ENCODE peak calls at places on chromosomes 6 and 20, in nine cellular contexts. One of them, this sample, is unnamed.

GRCh38 chr6:32829495-32829894 is 9.0 kb downstream of the TAP2 start:
- DNase-seq in foreskin fibroblast: no peak
- DNase-seq in T-cell: no peak
- DNase-seq in brain microvascular endothelial cell: no peak
- DNase-seq in SW480: no peak
- DNase-seq in hypothalamus: no peak
- DNase-seq in naive B cell: no peak
- DNase-seq in T-helper 9 cell: no peak
- DNase-seq in nephron progenitor cell: no peak
- DNase-seq in this sample: no peak

GRCh38 chr20:38127011-38127621 is 38.0 kb downstream of the TGM2 start:
- DNase-seq in nephron progenitor cell: no peak
- DNase-seq in naive B cell: no peak
- DNase-seq in foreskin fibroblast: peak
- DNase-seq in T-cell: no peak
- DNase-seq in brain microvascular endothelial cell: peak
- DNase-seq in T-helper 9 cell: no peak
- DNase-seq in hypothalamus: no peak
- DNase-seq in SW480: peak
- DNase-seq in this sample: no peak

GRCh38 chr6:105253787-105254186 is 74.0 kb upstream of the POPDC3 start:
- DNase-seq in brain microvascular endothelial cell: no peak
- DNase-seq in SW480: no peak
- DNase-seq in foreskin fibroblast: no peak
- DNase-seq in hypothalamus: no peak
- DNase-seq in T-cell: no peak
- DNase-seq in nephron progenitor cell: no peak
- DNase-seq in naive B cell: no peak
- DNase-seq in T-helper 9 cell: no peak
- DNase-seq in this sample: no peak

GRCh38 chr6:67594366-67594765 is 1040.7 kb upstream of the ADGRB3 start:
- DNase-seq in foreskin fibroblast: peak
- DNase-seq in naive B cell: no peak
- DNase-seq in hypothalamus: no peak
- DNase-seq in SW480: no peak
- DNase-seq in nephron progenitor cell: no peak
- DNase-seq in T-helper 9 cell: no peak
- DNase-seq in T-cell: no peak
- DNase-seq in brain microvascular endothelial cell: peak
- DNase-seq in this sample: no peak

GRCh38 chr6:53410508-53411258 is 61.9 kb upstream of the ELOVL5 start:
- DNase-seq in SW480: no peak
- DNase-seq in hypothalamus: no peak
- DNase-seq in T-helper 9 cell: peak
- DNase-seq in brain microvascular endothelial cell: peak
- DNase-seq in T-cell: peak
- DNase-seq in nephron progenitor cell: no peak
- DNase-seq in foreskin fibroblast: peak
- DNase-seq in naive B cell: peak
- DNase-seq in this sample: no peak

GRCh38 chr6:85278456-85279035 is 171.3 kb upstream of the NT5E start:
- DNase-seq in hypothalamus: no peak
- DNase-seq in SW480: no peak
- DNase-seq in brain microvascular endothelial cell: no peak
- DNase-seq in naive B cell: no peak
- DNase-seq in T-helper 9 cell: no peak
- DNase-seq in nephron progenitor cell: no peak
- DNase-seq in foreskin fibroblast: peak
- DNase-seq in T-cell: no peak
- DNase-seq in this sample: no peak

GRCh38 chr20:44594730-44595129 is 12.4 kb downstream of the PKIG start:
- DNase-seq in T-helper 9 cell: no peak
- DNase-seq in T-cell: no peak
- DNase-seq in SW480: no peak
- DNase-seq in foreskin fibroblast: peak
- DNase-seq in nephron progenitor cell: no peak
- DNase-seq in naive B cell: no peak
- DNase-seq in hypothalamus: no peak
- DNase-seq in brain microvascular endothelial cell: peak
- DNase-seq in this sample: no peak

GRCh38 chr6:14861491-14861943 is 384.4 kb upstream of the JARID2 start:
- DNase-seq in SW480: no peak
- DNase-seq in naive B cell: no peak
- DNase-seq in nephron progenitor cell: no peak
- DNase-seq in brain microvascular endothelial cell: no peak
- DNase-seq in T-helper 9 cell: no peak
- DNase-seq in hypothalamus: no peak
- DNase-seq in foreskin fibroblast: no peak
- DNase-seq in T-cell: no peak
- DNase-seq in this sample: peak

GRCh38 chr6:168504366-168504765 is 63.4 kb downstream of the SMOC2 start:
- DNase-seq in hypothalamus: no peak
- DNase-seq in T-helper 9 cell: no peak
- DNase-seq in SW480: no peak
- DNase-seq in nephron progenitor cell: no peak
- DNase-seq in brain microvascular endothelial cell: no peak
- DNase-seq in naive B cell: no peak
- DNase-seq in T-cell: no peak
- DNase-seq in foreskin fibroblast: no peak
- DNase-seq in this sample: no peak

GRCh38 chr20:6613280-6613861 is 154.1 kb upstream of the BMP2 start:
- DNase-seq in foreskin fibroblast: no peak
- DNase-seq in SW480: peak
- DNase-seq in nephron progenitor cell: no peak
- DNase-seq in hypothalamus: no peak
- DNase-seq in naive B cell: no peak
- DNase-seq in T-helper 9 cell: no peak
- DNase-seq in T-cell: no peak
- DNase-seq in brain microvascular endothelial cell: no peak
- DNase-seq in this sample: no peak

GRCh38 chr6:146650799-146651481 is 52.2 kb downstream of the ADGB start:
- DNase-seq in T-helper 9 cell: no peak
- DNase-seq in hypothalamus: no peak
- DNase-seq in naive B cell: no peak
- DNase-seq in foreskin fibroblast: peak
- DNase-seq in brain microvascular endothelial cell: no peak
- DNase-seq in T-cell: no peak
- DNase-seq in SW480: no peak
- DNase-seq in nephron progenitor cell: no peak
- DNase-seq in this sample: no peak